ENCODE peak calls at places on chromosome 4, in five cellular contexts. A is right atrium auricular region; V is psoas muscle; O is mammary epithelial cell; Z is CD8-positive, alpha-beta T cell. U is an unnamed sample.

GRCh38 chr4:173301518-173302201 is 32.5 kb downstream of the HMGB2 start:
- DNase-seq in Z (no peak), O (no peak), V (no peak), A (no peak), U (peak; percentile 21)

GRCh38 chr4:150950657-150951056 is 64.4 kb downstream of the LRBA start:
- DNase-seq in A (no peak), V (no peak), Z (no peak), O (peak; percentile 11), U (no peak)

GRCh38 chr4:145779319-145779801 is 99.4 kb downstream of the C4orf51 start:
- DNase-seq in Z (no peak), A (no peak), O (no peak), V (no peak), U (no peak)

GRCh38 chr4:60133414-60133813 is 1066.7 kb upstream of the ADGRL3 start:
- DNase-seq in V (no peak), A (no peak), O (no peak), Z (no peak), U (no peak)

GRCh38 chr4:186644737-186645261 is 78.9 kb downstream of the FAT1 start:
- DNase-seq in V (no peak), A (no peak), O (no peak), Z (no peak), U (no peak)

GRCh38 chr4:147511005-147511660 is 30.2 kb downstream of the EDNRA start:
- DNase-seq in V (no peak), A (no peak), O (no peak), Z (no peak), U (no peak)

GRCh38 chr4:175639346-175639745 is 172.7 kb downstream of the GPM6A start:
- DNase-seq in V (no peak), O (no peak), Z (no peak), A (no peak), U (no peak)

GRCh38 chr4:20984011-20984836 is 284.0 kb downstream of the PACRGL start:
- DNase-seq in A (no peak), V (peak; percentile 9), Z (no peak), O (no peak), U (no peak)

GRCh38 chr4:76526585-76526990 is 91.6 kb downstream of the SHROOM3 start:
- DNase-seq in Z (no peak), O (peak; percentile 76), V (no peak), A (no peak), U (no peak)

GRCh38 chr4:5809216-5809776 is 83.6 kb downstream of the CRMP1 start:
- DNase-seq in A (no peak), O (no peak), Z (no peak), V (no peak), U (no peak)

GRCh38 chr4:6469144-6469543 is 3.3 kb downstream of the PPP2R2C start:
- DNase-seq in Z (no peak), V (no peak), A (peak; percentile 36), O (no peak), U (no peak)

GRCh38 chr4:113908829-113909228 is 70.6 kb downstream of the ARSJ start:
- DNase-seq in V (no peak), Z (no peak), A (no peak), O (no peak), U (peak; percentile 21)

GRCh38 chr4:177275999-177276398 is 33.7 kb upstream of the NEIL3 start:
- DNase-seq in V (no peak), A (no peak), O (no peak), Z (no peak), U (no peak)

GRCh38 chr4:95077864-95078263 is 320.1 kb downstream of the BMPR1B start:
- DNase-seq in A (no peak), V (no peak), O (peak; percentile 52), Z (no peak), U (no peak)

GRCh38 chr4:46946914-46947313 is 37.9 kb upstream of the COX7B2 start:
- DNase-seq in A (no peak), V (no peak), O (no peak), Z (no peak), U (no peak)

GRCh38 chr4:99653921-99654890 is 3.4 kb downstream of the C4orf54 start:
- DNase-seq in A (no peak), Z (no peak), O (no peak), V (no peak), U (no peak)

GRCh38 chr4:87266986-87267385 is 46.6 kb upstream of the KLHL8 start:
- DNase-seq in A (no peak), Z (no peak), V (no peak), O (no peak), U (no peak)

GRCh38 chr4:42371306-42372063 is 25.8 kb upstream of the SHISA3 start:
- DNase-seq in O (peak; percentile 9), Z (no peak), V (no peak), A (no peak), U (no peak)

GRCh38 chr4:156559346-156559745 is 412.3 kb downstream of the PDGFC start:
- DNase-seq in O (no peak), V (no peak), A (no peak), Z (no peak), U (no peak)

GRCh38 chr4:650951-651883 is 22.9 kb downstream of the ATP5ME start:
- DNase-seq in V (no peak), A (no peak), Z (no peak), O (peak; percentile 7), U (no peak)

GRCh38 chr4:168832746-168833575 is 177.1 kb downstream of the CBR4 start:
- DNase-seq in V (peak; percentile 48), Z (no peak), A (no peak), O (peak; percentile 69), U (no peak)

GRCh38 chr4:184416913-184417734 is 57.2 kb downstream of the IRF2 start:
- DNase-seq in V (no peak), Z (peak; percentile 55), O (peak; percentile 28), A (no peak), U (no peak)

GRCh38 chr4:6474053-6474568 is 1.7 kb upstream of the PPP2R2C start:
- DNase-seq in Z (no peak), V (no peak), A (peak; percentile 53), O (no peak), U (no peak)

GRCh38 chr4:116882503-116882902 is 202.9 kb downstream of the TRAM1L1 start:
- DNase-seq in A (no peak), O (no peak), Z (no peak), V (no peak), U (no peak)

GRCh38 chr4:7673111-7673510 is 238.4 kb upstream of the PSAPL1 start:
- DNase-seq in V (no peak), A (no peak), Z (no peak), O (no peak), U (no peak)

GRCh38 chr4:153799708-153800074 is 10.8 kb upstream of the SFRP2 start:
- DNase-seq in V (peak; percentile 34), A (no peak), O (no peak), Z (no peak), U (no peak)

GRCh38 chr4:79241846-79242245 is 84.0 kb downstream of the NAA11 start:
- DNase-seq in A (no peak), Z (no peak), V (no peak), O (no peak), U (no peak)

GRCh38 chr4:115674485-115674884 is 561.1 kb upstream of the NDST4 start:
- DNase-seq in V (no peak), A (no peak), Z (no peak), O (no peak), U (no peak)

GRCh38 chr4:146507607-146508006 is 14.1 kb downstream of the SLC10A7 start:
- DNase-seq in O (no peak), V (no peak), A (no peak), Z (no peak), U (no peak)

GRCh38 chr4:76614589-76614988 is 179.6 kb downstream of the SHROOM3 start:
- DNase-seq in O (no peak), A (no peak), V (no peak), Z (no peak), U (no peak)

GRCh38 chr4:39048291-39048690 is 13.7 kb upstream of the KLHL5 start:
- DNase-seq in A (no peak), O (no peak), V (no peak), Z (no peak), U (peak; percentile 22)

GRCh38 chr4:19947349-19947748 is 304.4 kb upstream of the SLIT2 start:
- DNase-seq in O (no peak), A (no peak), V (no peak), Z (no peak), U (no peak)

GRCh38 chr4:189806506-189806905 is 134.2 kb upstream of the FRG1 start:
- DNase-seq in A (no peak), Z (no peak), O (no peak), V (no peak), U (no peak)

GRCh38 chr4:73446336-73446938 is 10.4 kb downstream of the AFP start:
- DNase-seq in A (no peak), Z (no peak), O (peak; percentile 43), V (no peak), U (no peak)

GRCh38 chr4:1792158-1792831 is 798 bp upstream of the FGFR3 start:
- DNase-seq in V (no peak), A (no peak), O (no peak), Z (no peak), U (no peak)
- H3K4me3 ChIP-seq in V (no peak overlapping the region), A (no peak overlapping the region), O (no peak overlapping the region), Z (no peak overlapping the region), U (no peak overlapping the region)

DNA sequence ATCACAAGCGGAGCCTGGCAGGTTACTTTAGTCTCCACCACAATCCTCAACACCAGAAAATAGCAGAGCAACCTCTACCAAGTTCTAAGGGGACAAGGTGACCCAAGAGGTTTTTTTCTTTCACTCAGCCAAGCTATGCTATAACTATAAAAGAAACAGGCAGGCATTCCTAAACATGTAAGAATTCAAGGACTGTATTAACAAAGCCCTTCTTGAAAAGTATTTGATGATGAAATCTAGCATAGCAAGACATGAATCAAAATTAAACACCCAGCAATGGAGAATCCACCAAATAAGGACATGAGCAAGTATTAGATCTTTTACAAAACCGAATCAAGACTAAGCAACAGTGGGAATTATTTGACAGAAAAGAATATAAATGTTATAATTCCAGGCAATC is 25.7 kb upstream of the C1QTNF7 start:
- DNase-seq in A (no peak), O (peak; percentile 17), V (no peak), Z (no peak), U (no peak)
- H3K4me1 ChIP-seq in A (no peaks in the 10 kb centered on the region), O (peaks cover 43% of the 10 kb centered on the region), V (no peaks in the 10 kb centered on the region), Z (peaks cover 28% of the 10 kb centered on the region), U (peaks cover 7% of the 10 kb centered on the region)

DNA sequence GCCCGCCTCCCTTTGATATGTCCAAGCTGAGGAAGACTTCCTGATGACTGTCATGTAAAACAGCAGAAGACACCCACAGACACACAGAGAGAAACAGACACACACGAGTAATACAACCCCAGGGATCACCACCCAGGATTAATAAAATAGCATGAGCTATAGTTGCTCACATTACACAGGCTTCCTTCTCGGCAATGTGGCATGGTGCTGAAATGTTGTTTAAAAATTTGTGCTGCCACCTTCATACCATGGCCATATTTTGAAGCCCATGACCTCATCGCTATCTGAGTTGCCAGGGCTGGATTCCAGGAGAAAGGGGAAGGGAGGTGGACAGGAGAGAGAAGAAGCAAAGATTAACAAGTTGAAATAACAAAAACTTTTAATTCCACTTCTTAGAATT is 111.7 kb downstream of the SYNPO2 start:
- DNase-seq in V (no peak), A (no peak), Z (no peak), O (no peak), U (no peak)
- H3K4me3 ChIP-seq in V (peak overlapping the region; percentile 44), A (no peak overlapping the region), Z (no peak overlapping the region), O (no peak overlapping the region), U (no peak overlapping the region)

DNA sequence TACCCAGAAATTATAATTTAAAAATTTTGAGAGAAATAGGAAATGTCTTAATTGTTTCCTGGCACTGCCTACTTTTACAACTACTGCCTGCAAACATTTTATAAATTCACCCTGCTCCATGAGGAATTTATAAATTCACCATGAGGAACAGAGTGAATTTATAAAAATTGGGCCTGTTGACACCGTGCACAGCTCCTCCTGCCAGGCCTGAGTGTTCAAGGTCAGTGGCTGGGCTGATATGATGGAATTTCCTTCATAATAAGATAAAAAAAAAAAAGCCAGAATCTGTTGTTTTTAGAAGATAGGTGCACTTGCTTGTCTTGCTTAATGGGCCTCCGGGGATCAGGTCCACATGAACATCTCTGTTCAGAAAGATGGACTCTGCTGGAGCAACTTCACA is 151.7 kb upstream of the RASGEF1B start:
- DNase-seq in O (no peak), A (no peak), V (no peak), Z (no peak), U (no peak)
- H3K4me1 ChIP-seq in O (no peaks in the 10 kb centered on the region), A (no peaks in the 10 kb centered on the region), V (no peaks in the 10 kb centered on the region), Z (no peaks in the 10 kb centered on the region), U (no peaks in the 10 kb centered on the region)